ENCODE peak calls at places on chromosomes 12 and 14, in four cellular contexts. Z, W, B and L are unnamed samples.

GRCh38 chr14:37230551-37231194 is 32.9 kb downstream of the MIPOL1 start:
- DNase-seq in Z (peak; percentile 10), B (no peak), W (peak; percentile 40), L (peak; percentile 32)

GRCh38 chr12:68628698-68629097 is 18.0 kb downstream of the RAP1B start:
- DNase-seq in B (no peak), W (no peak), Z (no peak), L (no peak)

GRCh38 chr12:8823565-8824300 is 1.3 kb downstream of the A2ML1 start:
- DNase-seq in B (no peak), Z (no peak), W (peak; percentile 16), L (no peak)

GRCh38 chr12:91811481-91812287 is 334.0 kb downstream of the BTG1 start:
- DNase-seq in B (peak; percentile 45), Z (peak; percentile 1), W (peak; percentile 35), L (peak; percentile 32)

GRCh38 chr14:38481939-38482678 is 226.2 kb upstream of the CLEC14A start:
- DNase-seq in B (no peak), Z (peak; percentile 15), W (peak; percentile 19), L (peak; percentile 46)

GRCh38 chr12:79423560-79423959 is 267.2 kb downstream of the PAWR start:
- DNase-seq in B (no peak), W (no peak), Z (no peak), L (no peak)

GRCh38 chr14:94593376-94593748 is 12.1 kb downstream of the SERPINA5 start:
- DNase-seq in B (no peak), Z (no peak), W (no peak), L (no peak)

GRCh38 chr12:112812598-112813406 is 21.3 kb downstream of the RPH3A start:
- DNase-seq in Z (no peak), W (no peak), B (no peak), L (no peak)

GRCh38 chr14:22558221-22558913 is 30.7 kb downstream of the DAD1 start:
- DNase-seq in B (no peak), Z (no peak), W (no peak), L (no peak)

GRCh38 chr12:108325549-108325948 is 13.6 kb downstream of the CMKLR1 start:
- DNase-seq in W (no peak), Z (no peak), B (no peak), L (no peak)

GRCh38 chr12:106045251-106045674 is 93.5 kb downstream of the NUAK1 start:
- DNase-seq in W (peak; percentile 47), B (no peak), Z (no peak), L (no peak)

GRCh38 chr12:111975161-111975931 is 37.6 kb downstream of the TMEM116 start:
- DNase-seq in Z (no peak), W (peak; percentile 34), B (no peak), L (no peak)

GRCh38 chr12:90360300-90360699 is 594.7 kb downstream of the CCER1 start:
- DNase-seq in W (no peak), Z (no peak), B (no peak), L (no peak)

GRCh38 chr12:89858718-89859117 is 150.1 kb upstream of the ATP2B1 start:
- DNase-seq in B (no peak), Z (no peak), W (no peak), L (no peak)

GRCh38 chr14:104199266-104199665 is 60.9 kb downstream of the KIF26A start:
- DNase-seq in B (no peak), W (no peak), Z (no peak), L (no peak)

GRCh38 chr12:73187765-73188164 is 915.6 kb downstream of the TRHDE start:
- DNase-seq in Z (no peak), B (no peak), W (no peak), L (no peak)

GRCh38 chr12:55932546-55932919 is 1.6 kb downstream of the DGKA start:
- DNase-seq in B (peak; percentile 34), Z (no peak), W (peak; percentile 41), L (no peak)

GRCh38 chr12:22100952-22101748 is 55.1 kb downstream of the CMAS start:
- DNase-seq in B (peak; percentile 34), Z (no peak), W (peak; percentile 47), L (peak; percentile 24)

GRCh38 chr12:110590806-110591326 is 7.7 kb upstream of the PPTC7 start:
- DNase-seq in Z (peak; percentile 52), B (no peak), W (no peak), L (peak; percentile 52)

GRCh38 chr12:121423682-121424631 is 24.0 kb downstream of the RNF34 start:
- DNase-seq in W (no peak), Z (no peak), B (no peak), L (no peak)

GRCh38 chr12:48717252-48717695 is 767 bp upstream of the CCNT1 start:
- DNase-seq in B (no peak), Z (no peak), W (no peak), L (peak; percentile 1)